ENCODE peak calls at places on chromosomes 5 and 9, in four cellular contexts. F is K562, P is GM12878, R is HepG2. Z is an unnamed sample.

GRCh38 chr5:95925345-95925744 is 36.3 kb downstream of the ELL2 start:
- DNase-seq in P (no peak), R (no peak), F (no peak), Z (no peak)

GRCh38 chr5:80184235-80185023 is 71.4 kb downstream of the SERINC5 start:
- DNase-seq in F (peak; percentile 26), P (no peak), R (peak; percentile 99), Z (no peak)

GRCh38 chr9:124511426-124511840 is 4.2 kb upstream of the NR5A1 start:
- DNase-seq in P (no peak), R (peak; percentile 52), F (peak; percentile 51), Z (no peak)

GRCh38 chr9:91465420-91465819 is 41.8 kb upstream of the NFIL3 start:
- DNase-seq in F (no peak), P (no peak), R (no peak), Z (no peak)

GRCh38 chr5:15993334-15993733 is 186.3 kb downstream of the MARCHF11 start:
- DNase-seq in F (no peak), P (no peak), R (no peak), Z (no peak)

GRCh38 chr5:78260771-78261170 is 33.7 kb downstream of the AP3B1 start:
- DNase-seq in F (no peak), R (no peak), P (no peak), Z (no peak)

GRCh38 chr9:18710089-18710488 is 236.1 kb downstream of the ADAMTSL1 start:
- DNase-seq in R (no peak), P (no peak), F (no peak), Z (no peak)

GRCh38 chr5:135706893-135707292 is 127.6 kb upstream of the SLC25A48 start:
- DNase-seq in F (no peak), P (no peak), R (no peak), Z (no peak)

GRCh38 chr9:120901704-120902103 is 24.7 kb upstream of the PHF19 start:
- DNase-seq in F (no peak), P (no peak), R (no peak), Z (no peak)

GRCh38 chr9:136624184-136624951 is 38.3 kb upstream of the EGFL7 start:
- DNase-seq in F (no peak), R (no peak), P (no peak), Z (no peak)

GRCh38 chr5:76867827-76868693 is 18.2 kb downstream of the S100Z start:
- DNase-seq in P (peak; percentile 39), R (peak; percentile 47), F (peak; percentile 73), Z (peak; percentile 68)

GRCh38 chr9:111969622-111970021 is 73.0 kb downstream of the UGCG start:
- DNase-seq in R (no peak), F (no peak), P (no peak), Z (no peak)

GRCh38 chr9:70746760-70747159 is 332.3 kb upstream of the KLF9 start:
- DNase-seq in F (no peak), R (no peak), P (no peak), Z (peak; percentile 66)
- TF ChIP-seq BHLHE40 in F (no peak), R (no peak), P (no peak), Z (no peak)

DNA sequence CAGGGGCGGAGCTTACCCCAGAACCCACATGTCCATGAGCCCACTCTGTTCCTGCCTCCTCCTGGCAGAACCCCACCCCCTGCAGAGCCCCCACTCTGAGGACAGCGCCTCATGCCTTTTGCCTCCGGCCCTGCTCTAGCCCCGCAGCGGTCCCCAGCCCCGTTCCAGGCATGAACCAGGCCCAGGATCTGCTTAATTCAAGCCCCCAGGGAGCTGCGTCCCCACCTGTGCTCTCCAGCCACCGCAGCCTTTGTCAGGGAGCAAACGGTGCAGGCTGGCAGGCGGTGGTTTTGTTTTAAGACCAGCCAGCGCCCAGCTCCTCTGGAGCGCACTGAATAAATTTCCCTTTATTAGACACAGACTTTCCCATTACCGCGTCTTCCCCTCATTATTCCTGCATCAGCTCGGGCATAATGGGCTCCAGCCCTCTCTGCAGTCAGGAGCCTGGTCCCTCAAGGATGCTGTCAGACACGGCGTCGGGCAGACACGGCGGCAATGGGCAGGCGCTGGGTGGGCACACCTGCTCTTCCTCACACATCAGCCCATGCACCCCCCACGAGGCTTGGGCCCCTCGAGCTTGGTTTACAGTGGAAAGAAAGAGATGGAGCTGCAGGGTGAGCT is 137.6 kb downstream of the OLFM1 start:
- DNase-seq in R (no peak), F (no peak), P (no peak), Z (no peak)
- TF ChIP-seq FOXK2 in R (no peak), F (no peak), P (no peak), Z (no peak)

DNA sequence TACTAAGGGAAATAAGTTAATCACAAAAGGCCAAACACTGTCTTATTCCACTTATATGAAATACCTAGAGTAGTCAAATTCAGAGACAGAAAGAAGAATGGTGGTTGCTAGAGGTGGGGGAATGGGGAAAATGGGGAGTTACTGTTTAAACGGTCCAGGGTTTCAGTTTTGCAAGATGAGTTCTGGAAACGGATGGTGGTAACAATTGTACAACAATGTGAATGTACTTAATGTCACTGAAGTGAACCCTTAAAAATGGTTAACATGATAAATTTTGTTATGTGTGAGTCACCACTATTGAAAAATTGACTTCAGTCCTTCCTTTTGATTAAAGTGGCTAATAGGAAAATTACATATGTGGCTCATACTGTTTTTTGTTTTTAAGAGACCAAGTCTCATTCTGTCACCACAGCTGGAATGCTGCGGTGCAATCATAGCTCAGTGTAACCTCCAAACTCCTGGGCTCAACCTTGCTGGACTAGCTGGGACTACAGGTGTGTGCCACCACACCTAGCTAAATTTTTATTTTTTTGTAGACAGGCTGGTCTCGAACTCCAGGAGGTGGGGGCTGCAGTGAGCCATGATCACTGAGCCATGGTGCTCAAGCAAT is 8.7 kb downstream of the UBQLN1 start:
- DNase-seq in R (no peak), P (no peak), F (no peak), Z (no peak)
- TF ChIP-seq BHLHE40 in R (no peak), P (no peak), F (no peak), Z (no peak)

GRCh38 chr9:72394061-72394460 is 29.1 kb upstream of the ZFAND5 start:
- DNase-seq in F (no peak), P (no peak), R (no peak), Z (no peak)
- TF ChIP-seq FOXK2 in F (no peak), P (no peak), R (no peak), Z (no peak)

Z was measured in HEK293T.